ENCODE peak calls at places on chromosomes 3 and 15, in four cellular contexts. One of them, this sample, is unnamed.

GRCh38 chr3:104810896-104811295 is 555.8 kb upstream of the ALCAM start:
- DNase-seq in H9: no peak
- DNase-seq in A549: no peak
- DNase-seq in ovary: no peak
- DNase-seq in this sample: no peak

GRCh38 chr3:122985539-122985938 is 42.0 kb downstream of the SEMA5B start:
- DNase-seq in H9: peak; percentile 56
- DNase-seq in A549: no peak
- DNase-seq in ovary: no peak
- DNase-seq in this sample: no peak

GRCh38 chr15:93089855-93090305 is 869 bp upstream of the RGMA start:
- DNase-seq in H9: no peak
- DNase-seq in A549: no peak
- DNase-seq in ovary: no peak
- DNase-seq in this sample: no peak

GRCh38 chr15:77030928-77031375 is 36.0 kb downstream of the PSTPIP1 start:
- DNase-seq in H9: peak; percentile 23
- DNase-seq in A549: no peak
- DNase-seq in ovary: no peak
- DNase-seq in this sample: no peak

GRCh38 chr3:4320453-4320852 is 17.3 kb downstream of the SETMAR start:
- DNase-seq in H9: no peak
- DNase-seq in A549: no peak
- DNase-seq in ovary: no peak
- DNase-seq in this sample: peak; percentile 8

GRCh38 chr15:64596701-64597468 is 136.5 kb downstream of the ZNF609 start:
- DNase-seq in H9: peak; percentile 62
- DNase-seq in A549: peak; percentile 55
- DNase-seq in ovary: peak; percentile 28
- DNase-seq in this sample: peak; percentile 64

GRCh38 chr3:89697321-89697916 is 590.0 kb downstream of the EPHA3 start:
- DNase-seq in H9: no peak
- DNase-seq in A549: no peak
- DNase-seq in ovary: no peak
- DNase-seq in this sample: no peak

GRCh38 chr15:90222538-90222937 is 11.2 kb downstream of the CIB1 start:
- DNase-seq in H9: no peak
- DNase-seq in A549: no peak
- DNase-seq in ovary: no peak
- DNase-seq in this sample: no peak

GRCh38 chr15:31488437-31489204 is 162.0 kb downstream of the KLF13 start:
- DNase-seq in H9: peak; percentile 82
- DNase-seq in A549: peak; percentile 91
- DNase-seq in ovary: peak; percentile 68
- DNase-seq in this sample: peak; percentile 96

GRCh38 chr3:151100076-151100475 is 14.6 kb downstream of the MED12L start:
- DNase-seq in H9: no peak
- DNase-seq in A549: no peak
- DNase-seq in ovary: no peak
- DNase-seq in this sample: no peak

GRCh38 chr3:197496746-197497125 is 59.0 kb downstream of the BDH1 start:
- DNase-seq in H9: no peak
- DNase-seq in A549: no peak
- DNase-seq in ovary: no peak
- DNase-seq in this sample: no peak

GRCh38 chr3:147200545-147200944 is 205.8 kb downstream of the ZIC4 start:
- DNase-seq in H9: no peak
- DNase-seq in A549: no peak
- DNase-seq in ovary: no peak
- DNase-seq in this sample: peak; percentile 36

DNA sequence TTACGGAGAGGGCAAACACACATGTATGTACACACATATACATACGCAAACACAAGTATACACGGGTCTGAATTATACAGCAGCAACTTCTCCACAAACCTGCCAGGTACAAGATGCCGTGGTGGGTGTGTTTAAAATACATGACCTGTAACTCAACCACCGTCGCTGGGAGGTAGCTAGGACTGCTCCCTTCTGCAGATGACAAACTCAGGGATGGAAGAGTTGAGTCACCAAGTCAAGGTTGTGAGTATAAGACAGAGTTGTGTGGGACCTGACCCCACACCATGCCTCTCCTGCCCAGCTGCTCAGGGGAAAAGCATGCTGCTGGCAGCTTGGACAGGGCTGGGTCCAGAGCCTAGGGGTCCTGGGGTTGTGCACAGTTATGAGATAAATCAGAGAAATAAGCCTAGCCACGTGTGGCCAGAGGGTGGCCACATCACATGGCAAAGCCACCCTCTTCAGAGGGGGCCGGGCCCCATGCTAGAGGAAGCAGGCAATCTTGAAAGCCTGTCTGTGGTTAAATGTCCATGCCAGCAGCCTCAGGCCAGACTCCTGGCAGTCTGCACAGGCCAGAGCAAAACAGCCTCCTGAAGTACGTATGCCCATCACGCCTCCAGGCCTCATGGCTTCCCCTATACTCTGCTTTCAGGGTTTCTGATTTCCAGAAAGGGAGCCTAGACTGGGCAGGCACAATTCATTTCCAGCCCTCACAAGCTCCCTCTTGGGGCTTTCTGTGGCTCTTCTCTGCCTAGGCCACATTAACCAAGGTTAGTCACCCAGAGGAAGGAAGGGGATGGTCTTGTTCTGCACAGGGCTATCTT is 107.7 kb upstream of the RPL32 start:
- DNase-seq in H9: no peak
- DNase-seq in A549: no peak
- DNase-seq in ovary: no peak
- DNase-seq in this sample: peak; percentile 24
- TF ChIP-seq CTCF in H9: no peak
- TF ChIP-seq CTCF in A549: no peak
- TF ChIP-seq CTCF in ovary: no peak
- TF ChIP-seq CTCF in this sample: no peak

GRCh38 chr3:98589331-98589870 is 4.0 kb downstream of the CPOX start:
- DNase-seq in H9: no peak
- DNase-seq in A549: no peak
- DNase-seq in ovary: no peak
- DNase-seq in this sample: peak; percentile 61

GRCh38 chr3:98592345-98592935 is 971 bp downstream of the CPOX start:
- DNase-seq in H9: no peak
- DNase-seq in A549: no peak
- DNase-seq in ovary: no peak
- DNase-seq in this sample: no peak

GRCh38 chr3:98584563-98584962 is 8.8 kb downstream of the CPOX start:
- DNase-seq in H9: no peak
- DNase-seq in A549: no peak
- DNase-seq in ovary: no peak
- DNase-seq in this sample: no peak

GRCh38 chr3:98583766-98584165 is 9.6 kb downstream of the CPOX start:
- DNase-seq in H9: no peak
- DNase-seq in A549: no peak
- DNase-seq in ovary: no peak
- DNase-seq in this sample: no peak

GRCh38 chr3:98587654-98588532 is 5.5 kb downstream of the CPOX start:
- DNase-seq in H9: no peak
- DNase-seq in A549: no peak
- DNase-seq in ovary: no peak
- DNase-seq in this sample: peak; percentile 78
- TF ChIP-seq CTCF in H9: peak; percentile 51
- TF ChIP-seq CTCF in A549: peak; percentile 26
- TF ChIP-seq CTCF in ovary: no peak
- TF ChIP-seq CTCF in this sample: peak; percentile 67

DNA sequence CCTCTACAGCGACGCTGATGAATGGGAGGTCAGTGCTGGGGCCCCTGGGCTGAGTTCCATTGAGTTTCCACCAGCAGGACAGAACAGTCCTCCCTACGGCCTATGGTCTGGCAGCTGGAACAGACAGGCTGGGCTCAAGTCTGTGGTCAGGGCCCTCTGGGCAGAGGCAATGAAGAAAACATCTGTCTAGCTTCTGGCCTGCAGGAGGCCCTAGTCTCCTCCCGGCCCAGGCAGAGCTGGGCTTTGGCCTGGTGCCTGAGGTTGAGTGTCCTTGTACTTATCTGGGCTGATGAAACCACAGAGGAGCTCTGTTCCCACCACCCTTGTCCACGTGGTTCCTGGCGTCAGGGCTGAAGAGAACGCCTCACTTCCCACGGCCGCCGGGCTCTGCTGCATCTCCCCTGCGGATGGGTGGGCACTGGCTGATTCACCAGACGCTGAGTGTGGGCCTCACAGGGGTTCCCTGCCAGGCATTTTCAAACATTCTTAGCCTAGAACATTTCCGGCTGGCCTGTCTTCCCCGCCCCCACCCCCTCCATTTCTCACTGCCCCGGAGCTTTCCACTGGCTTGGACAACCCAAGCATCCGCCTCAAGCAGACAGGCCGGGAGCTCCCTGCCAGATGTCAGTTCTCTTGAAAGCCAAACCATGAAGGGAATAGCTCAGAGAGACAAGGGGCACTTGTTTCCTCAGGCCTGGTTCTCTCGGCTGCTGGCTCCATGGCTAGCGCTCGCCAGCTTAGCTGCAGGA is 20.3 kb downstream of the PPCDC start:
- DNase-seq in H9: no peak
- DNase-seq in A549: peak; percentile 48
- DNase-seq in ovary: peak; percentile 99
- DNase-seq in this sample: peak; percentile 100
- TF ChIP-seq CTCF in H9: no peak
- TF ChIP-seq CTCF in A549: no peak
- TF ChIP-seq CTCF in ovary: peak; percentile 87
- TF ChIP-seq CTCF in this sample: peak; percentile 73

GRCh38 chr3:65689436-65689835 is 349.3 kb downstream of the MAGI1 start:
- DNase-seq in H9: no peak
- DNase-seq in A549: no peak
- DNase-seq in ovary: no peak
- DNase-seq in this sample: no peak
- TF ChIP-seq CTCF in H9: peak; percentile 45
- TF ChIP-seq CTCF in A549: no peak
- TF ChIP-seq CTCF in ovary: no peak
- TF ChIP-seq CTCF in this sample: no peak

DNA sequence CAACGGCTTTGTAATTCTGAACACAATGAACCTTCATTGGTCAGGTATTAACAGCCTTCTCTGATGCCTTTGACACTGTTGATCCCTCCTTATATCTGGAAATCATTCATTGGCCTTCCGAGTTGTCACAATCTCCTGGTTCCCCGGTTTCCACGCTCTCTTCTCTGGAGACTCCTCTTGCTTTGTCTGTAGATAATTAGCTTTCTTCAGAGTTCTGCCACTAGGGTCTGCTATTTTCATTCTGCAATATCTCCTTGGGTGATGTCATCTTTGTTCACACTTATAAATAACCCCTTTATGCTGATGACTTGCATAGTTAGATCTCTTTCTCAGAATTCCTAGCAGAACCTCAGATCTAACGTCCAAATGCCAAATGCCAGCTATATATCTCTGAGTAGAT is 583.8 kb upstream of the ZNF717 start:
- DNase-seq in H9: no peak
- DNase-seq in A549: no peak
- DNase-seq in ovary: no peak
- DNase-seq in this sample: no peak
- TF ChIP-seq CTCF in H9: peak; percentile 55
- TF ChIP-seq CTCF in A549: no peak
- TF ChIP-seq CTCF in ovary: no peak
- TF ChIP-seq CTCF in this sample: no peak

GRCh38 chr3:42711491-42712343 is 9.1 kb upstream of the HHATL start:
- DNase-seq in H9: peak; percentile 28
- DNase-seq in A549: peak; percentile 12
- DNase-seq in ovary: peak; percentile 6
- DNase-seq in this sample: no peak
- TF ChIP-seq CTCF in H9: no peak
- TF ChIP-seq CTCF in A549: no peak
- TF ChIP-seq CTCF in ovary: no peak
- TF ChIP-seq CTCF in this sample: peak; percentile 26

GRCh38 chr3:173371848-173372487 is 25.6 kb upstream of the NLGN1 start:
- DNase-seq in H9: peak; percentile 35
- DNase-seq in A549: peak; percentile 10
- DNase-seq in ovary: peak; percentile 49
- DNase-seq in this sample: peak; percentile 38
- TF ChIP-seq CTCF in H9: peak; percentile 75
- TF ChIP-seq CTCF in A549: peak; percentile 33
- TF ChIP-seq CTCF in ovary: no peak
- TF ChIP-seq CTCF in this sample: peak; percentile 72

This sample was measured in fibroblast of the aortic adventitia.